ENCODE peak calls at places on chromosomes 13 and 19, in eight cellular contexts. One of them, this sample, is unnamed.

GRCh38 chr13:46303743-46304385 is 83.2 kb downstream of the RUBCNL start:
- DNase-seq in mesothelial cell of epicardium: no peak
- DNase-seq in GM12878: no peak
- DNase-seq in AG09319: no peak
- DNase-seq in natural killer cell: no peak
- DNase-seq in IMR-90: no peak
- DNase-seq in psoas muscle: no peak
- DNase-seq in fibroblast of pulmonary artery: no peak
- DNase-seq in this sample: no peak

GRCh38 chr13:46124967-46125933 is 20.4 kb upstream of the CPB2 start:
- DNase-seq in mesothelial cell of epicardium: no peak
- DNase-seq in GM12878: no peak
- DNase-seq in AG09319: no peak
- DNase-seq in natural killer cell: no peak
- DNase-seq in IMR-90: no peak
- DNase-seq in psoas muscle: no peak
- DNase-seq in fibroblast of pulmonary artery: no peak
- DNase-seq in this sample: no peak

GRCh38 chr19:38989066-38989605 is 13.6 kb upstream of the FBXO17 start:
- DNase-seq in mesothelial cell of epicardium: peak
- DNase-seq in GM12878: no peak
- DNase-seq in AG09319: no peak
- DNase-seq in natural killer cell: no peak
- DNase-seq in IMR-90: no peak
- DNase-seq in psoas muscle: no peak
- DNase-seq in fibroblast of pulmonary artery: no peak
- DNase-seq in this sample: no peak

GRCh38 chr19:33248104-33248503 is 22.5 kb upstream of the SLC7A10 start:
- DNase-seq in mesothelial cell of epicardium: no peak
- DNase-seq in GM12878: no peak
- DNase-seq in AG09319: no peak
- DNase-seq in natural killer cell: no peak
- DNase-seq in IMR-90: no peak
- DNase-seq in psoas muscle: no peak
- DNase-seq in fibroblast of pulmonary artery: no peak
- DNase-seq in this sample: no peak

GRCh38 chr19:42038675-42039074 is 31.3 kb downstream of the GRIK5 start:
- DNase-seq in mesothelial cell of epicardium: no peak
- DNase-seq in GM12878: no peak
- DNase-seq in AG09319: no peak
- DNase-seq in natural killer cell: no peak
- DNase-seq in IMR-90: no peak
- DNase-seq in psoas muscle: no peak
- DNase-seq in fibroblast of pulmonary artery: no peak
- DNase-seq in this sample: no peak

GRCh38 chr19:52343548-52343947 is 7.5 kb downstream of the ZNF610 start:
- DNase-seq in mesothelial cell of epicardium: peak
- DNase-seq in GM12878: no peak
- DNase-seq in AG09319: no peak
- DNase-seq in natural killer cell: peak
- DNase-seq in IMR-90: peak
- DNase-seq in psoas muscle: peak
- DNase-seq in fibroblast of pulmonary artery: peak
- DNase-seq in this sample: peak

GRCh38 chr13:40987606-40988280 is 31.4 kb downstream of the ELF1 start:
- DNase-seq in mesothelial cell of epicardium: no peak
- DNase-seq in GM12878: no peak
- DNase-seq in AG09319: peak
- DNase-seq in natural killer cell: no peak
- DNase-seq in IMR-90: peak
- DNase-seq in psoas muscle: no peak
- DNase-seq in fibroblast of pulmonary artery: no peak
- DNase-seq in this sample: no peak

GRCh38 chr13:106096661-106097092 is 438.8 kb downstream of the EFNB2 start:
- DNase-seq in mesothelial cell of epicardium: no peak
- DNase-seq in GM12878: no peak
- DNase-seq in AG09319: no peak
- DNase-seq in natural killer cell: no peak
- DNase-seq in IMR-90: no peak
- DNase-seq in psoas muscle: no peak
- DNase-seq in fibroblast of pulmonary artery: no peak
- DNase-seq in this sample: peak

GRCh38 chr19:33622809-33623511 is 1.2 kb downstream of the CHST8 start:
- DNase-seq in mesothelial cell of epicardium: no peak
- DNase-seq in GM12878: no peak
- DNase-seq in AG09319: no peak
- DNase-seq in natural killer cell: no peak
- DNase-seq in IMR-90: no peak
- DNase-seq in psoas muscle: no peak
- DNase-seq in fibroblast of pulmonary artery: no peak
- DNase-seq in this sample: no peak

GRCh38 chr13:51913421-51914136 is 51.8 kb downstream of the CCDC70 start:
- DNase-seq in mesothelial cell of epicardium: no peak
- DNase-seq in GM12878: no peak
- DNase-seq in AG09319: no peak
- DNase-seq in natural killer cell: no peak
- DNase-seq in IMR-90: no peak
- DNase-seq in psoas muscle: no peak
- DNase-seq in fibroblast of pulmonary artery: no peak
- DNase-seq in this sample: no peak

GRCh38 chr19:34489175-34489574 is 7.6 kb downstream of the WTIP start:
- DNase-seq in mesothelial cell of epicardium: no peak
- DNase-seq in GM12878: no peak
- DNase-seq in AG09319: no peak
- DNase-seq in natural killer cell: no peak
- DNase-seq in IMR-90: no peak
- DNase-seq in psoas muscle: no peak
- DNase-seq in fibroblast of pulmonary artery: no peak
- DNase-seq in this sample: no peak

GRCh38 chr19:29535984-29536508 is 10.3 kb downstream of the VSTM2B start:
- DNase-seq in mesothelial cell of epicardium: no peak
- DNase-seq in GM12878: no peak
- DNase-seq in AG09319: no peak
- DNase-seq in natural killer cell: no peak
- DNase-seq in IMR-90: no peak
- DNase-seq in psoas muscle: no peak
- DNase-seq in fibroblast of pulmonary artery: no peak
- DNase-seq in this sample: no peak

GRCh38 chr13:52067237-52067636 is 42.7 kb downstream of the UTP14C start:
- DNase-seq in mesothelial cell of epicardium: no peak
- DNase-seq in GM12878: no peak
- DNase-seq in AG09319: no peak
- DNase-seq in natural killer cell: no peak
- DNase-seq in IMR-90: no peak
- DNase-seq in psoas muscle: no peak
- DNase-seq in fibroblast of pulmonary artery: peak
- DNase-seq in this sample: peak

GRCh38 chr13:53012707-53013106 is 15.9 kb upstream of the OLFM4 start:
- DNase-seq in mesothelial cell of epicardium: no peak
- DNase-seq in GM12878: no peak
- DNase-seq in AG09319: no peak
- DNase-seq in natural killer cell: no peak
- DNase-seq in IMR-90: no peak
- DNase-seq in psoas muscle: no peak
- DNase-seq in fibroblast of pulmonary artery: no peak
- DNase-seq in this sample: no peak

GRCh38 chr13:26459276-26460131 is 98.0 kb upstream of the WASF3 start:
- DNase-seq in mesothelial cell of epicardium: no peak
- DNase-seq in GM12878: no peak
- DNase-seq in AG09319: no peak
- DNase-seq in natural killer cell: no peak
- DNase-seq in IMR-90: no peak
- DNase-seq in psoas muscle: peak
- DNase-seq in fibroblast of pulmonary artery: no peak
- DNase-seq in this sample: no peak

GRCh38 chr13:110714798-110715394 is 1.4 kb downstream of the ING1 start:
- DNase-seq in mesothelial cell of epicardium: peak
- DNase-seq in GM12878: no peak
- DNase-seq in AG09319: no peak
- DNase-seq in natural killer cell: peak
- DNase-seq in IMR-90: peak
- DNase-seq in psoas muscle: peak
- DNase-seq in fibroblast of pulmonary artery: peak
- DNase-seq in this sample: peak

GRCh38 chr19:29516821-29517395 is 8.9 kb upstream of the VSTM2B start:
- DNase-seq in mesothelial cell of epicardium: no peak
- DNase-seq in GM12878: no peak
- DNase-seq in AG09319: no peak
- DNase-seq in natural killer cell: no peak
- DNase-seq in IMR-90: no peak
- DNase-seq in psoas muscle: no peak
- DNase-seq in fibroblast of pulmonary artery: no peak
- DNase-seq in this sample: no peak

GRCh38 chr13:67143544-67144115 is 86.5 kb downstream of the PCDH9 start:
- DNase-seq in mesothelial cell of epicardium: no peak
- DNase-seq in GM12878: no peak
- DNase-seq in AG09319: no peak
- DNase-seq in natural killer cell: no peak
- DNase-seq in IMR-90: peak
- DNase-seq in psoas muscle: no peak
- DNase-seq in fibroblast of pulmonary artery: no peak
- DNase-seq in this sample: no peak

GRCh38 chr13:21033866-21034601 is 27.4 kb downstream of the LATS2 start:
- DNase-seq in mesothelial cell of epicardium: no peak
- DNase-seq in GM12878: no peak
- DNase-seq in AG09319: no peak
- DNase-seq in natural killer cell: no peak
- DNase-seq in IMR-90: no peak
- DNase-seq in psoas muscle: no peak
- DNase-seq in fibroblast of pulmonary artery: no peak
- DNase-seq in this sample: peak

GRCh38 chr13:60837806-60838205 is 440.8 kb downstream of the TDRD3 start:
- DNase-seq in mesothelial cell of epicardium: no peak
- DNase-seq in GM12878: no peak
- DNase-seq in AG09319: no peak
- DNase-seq in natural killer cell: no peak
- DNase-seq in IMR-90: no peak
- DNase-seq in psoas muscle: no peak
- DNase-seq in fibroblast of pulmonary artery: no peak
- DNase-seq in this sample: no peak

GRCh38 chr13:45231722-45232121 is 30.9 kb upstream of the KCTD4 start:
- DNase-seq in mesothelial cell of epicardium: no peak
- DNase-seq in GM12878: no peak
- DNase-seq in AG09319: no peak
- DNase-seq in natural killer cell: no peak
- DNase-seq in IMR-90: peak
- DNase-seq in psoas muscle: no peak
- DNase-seq in fibroblast of pulmonary artery: peak
- DNase-seq in this sample: no peak

GRCh38 chr13:77267362-77267761 is 59.5 kb downstream of the MYCBP2 start:
- DNase-seq in mesothelial cell of epicardium: no peak
- DNase-seq in GM12878: no peak
- DNase-seq in AG09319: peak
- DNase-seq in natural killer cell: no peak
- DNase-seq in IMR-90: peak
- DNase-seq in psoas muscle: no peak
- DNase-seq in fibroblast of pulmonary artery: no peak
- DNase-seq in this sample: no peak

GRCh38 chr13:103277959-103278673 is 211.9 kb upstream of the SLC10A2 start:
- DNase-seq in mesothelial cell of epicardium: no peak
- DNase-seq in GM12878: no peak
- DNase-seq in AG09319: no peak
- DNase-seq in natural killer cell: no peak
- DNase-seq in IMR-90: no peak
- DNase-seq in psoas muscle: no peak
- DNase-seq in fibroblast of pulmonary artery: no peak
- DNase-seq in this sample: no peak
- TF ChIP-seq CTCF in mesothelial cell of epicardium: no peak
- TF ChIP-seq CTCF in GM12878: no peak
- TF ChIP-seq CTCF in AG09319: no peak
- TF ChIP-seq CTCF in natural killer cell: no peak
- TF ChIP-seq CTCF in IMR-90: no peak
- TF ChIP-seq CTCF in psoas muscle: no peak
- TF ChIP-seq CTCF in fibroblast of pulmonary artery: no peak
- TF ChIP-seq CTCF in this sample: no peak

DNA sequence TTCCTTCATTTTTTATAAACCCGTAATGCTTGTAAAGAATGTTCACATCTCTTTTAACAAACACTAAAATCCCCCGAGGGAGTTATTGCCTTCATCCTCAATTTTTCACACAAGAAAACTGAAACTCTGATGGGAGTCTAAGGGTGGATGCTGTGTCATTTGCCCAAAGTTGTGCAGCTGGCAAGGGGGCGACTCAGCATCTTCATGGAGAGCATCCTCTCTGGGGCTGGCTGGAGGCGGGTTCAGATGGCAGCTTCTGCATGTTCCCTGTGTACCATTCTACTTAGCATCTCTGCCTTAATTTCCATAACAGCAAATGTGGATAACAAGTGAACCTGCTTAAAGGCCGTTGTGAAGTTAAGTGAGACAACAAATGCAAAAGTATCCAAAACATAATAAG is 256.4 kb downstream of the IRS2 start:
- DNase-seq in mesothelial cell of epicardium: no peak
- DNase-seq in GM12878: no peak
- DNase-seq in AG09319: no peak
- DNase-seq in natural killer cell: no peak
- DNase-seq in IMR-90: no peak
- DNase-seq in psoas muscle: no peak
- DNase-seq in fibroblast of pulmonary artery: no peak
- DNase-seq in this sample: no peak
- TF ChIP-seq CTCF in mesothelial cell of epicardium: no peak
- TF ChIP-seq CTCF in GM12878: no peak
- TF ChIP-seq CTCF in AG09319: no peak
- TF ChIP-seq CTCF in natural killer cell: no peak
- TF ChIP-seq CTCF in IMR-90: no peak
- TF ChIP-seq CTCF in psoas muscle: no peak
- TF ChIP-seq CTCF in fibroblast of pulmonary artery: no peak
- TF ChIP-seq CTCF in this sample: no peak

GRCh38 chr13:36174923-36175322 is 39.4 kb downstream of the SOHLH2 start:
- DNase-seq in mesothelial cell of epicardium: no peak
- DNase-seq in GM12878: no peak
- DNase-seq in AG09319: no peak
- DNase-seq in natural killer cell: no peak
- DNase-seq in IMR-90: no peak
- DNase-seq in psoas muscle: no peak
- DNase-seq in fibroblast of pulmonary artery: no peak
- DNase-seq in this sample: no peak
- TF ChIP-seq CTCF in mesothelial cell of epicardium: no peak
- TF ChIP-seq CTCF in GM12878: no peak
- TF ChIP-seq CTCF in AG09319: no peak
- TF ChIP-seq CTCF in natural killer cell: no peak
- TF ChIP-seq CTCF in IMR-90: no peak
- TF ChIP-seq CTCF in psoas muscle: no peak
- TF ChIP-seq CTCF in fibroblast of pulmonary artery: no peak
- TF ChIP-seq CTCF in this sample: no peak

DNA sequence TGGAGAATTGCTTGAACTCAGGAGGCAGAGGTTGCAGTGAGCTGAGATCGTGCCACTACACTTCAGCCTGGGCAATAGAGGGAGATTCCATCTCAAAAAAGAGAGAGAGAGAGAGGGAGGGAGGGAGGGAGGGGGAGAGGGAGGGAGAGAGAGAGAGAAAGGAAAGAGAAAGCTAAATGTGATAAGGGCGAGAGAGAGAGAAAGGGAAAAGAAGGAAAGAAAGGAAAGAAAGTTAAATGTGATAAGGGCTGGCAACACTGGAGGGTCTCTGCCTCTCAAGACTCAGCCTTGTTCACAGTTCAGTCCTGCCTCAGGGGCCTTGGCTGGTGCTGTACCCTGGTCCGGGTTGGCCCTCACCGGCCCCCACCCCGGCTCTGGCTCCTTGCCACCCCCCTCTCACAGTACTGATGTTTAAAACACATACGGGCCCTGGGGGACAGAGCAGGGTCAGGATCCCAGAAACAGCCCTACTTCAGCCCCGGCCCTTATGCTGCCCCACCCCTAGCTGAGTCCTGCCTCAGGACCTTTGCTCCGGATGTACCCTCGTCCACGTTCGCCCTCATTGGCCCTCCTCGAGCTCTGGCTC is 3.5 kb downstream of the MAP1S start:
- DNase-seq in mesothelial cell of epicardium: no peak
- DNase-seq in GM12878: no peak
- DNase-seq in AG09319: no peak
- DNase-seq in natural killer cell: no peak
- DNase-seq in IMR-90: no peak
- DNase-seq in psoas muscle: no peak
- DNase-seq in fibroblast of pulmonary artery: no peak
- DNase-seq in this sample: no peak
- TF ChIP-seq CTCF in mesothelial cell of epicardium: no peak
- TF ChIP-seq CTCF in GM12878: no peak
- TF ChIP-seq CTCF in AG09319: no peak
- TF ChIP-seq CTCF in natural killer cell: no peak
- TF ChIP-seq CTCF in IMR-90: no peak
- TF ChIP-seq CTCF in psoas muscle: no peak
- TF ChIP-seq CTCF in fibroblast of pulmonary artery: no peak
- TF ChIP-seq CTCF in this sample: no peak